ENCODE peak calls at places on chromosomes 11 and 22, in eight cellular contexts. S is stimulated activated naive CD4-positive, alpha-beta T cell; H is hepatic stellate cell; B is LoVo; F is progenitor cell of endocrine pancreas; D is A172; Q is MCF 10A; V is fibroblast of the aortic adventitia. I is an unnamed sample.
A peak's percentile ranks its signal among the peaks of the same experiment; 100 is the strongest.

GRCh38 chr11:8768625-8769333 is 86.2 kb downstream of the RPL27A start:
- DNase-seq in S (no peak), H (peak; percentile 73), B (peak; percentile 22), F (no peak), D (peak; percentile 88), Q (peak; percentile 80), V (peak; percentile 69), I (peak; percentile 59)

GRCh38 chr11:75142714-75143419 is 8.0 kb upstream of the SLCO2B1 start:
- DNase-seq in S (peak; percentile 38), H (peak; percentile 96), B (peak; percentile 82), F (no peak), D (peak; percentile 97), Q (peak; percentile 90), V (peak; percentile 87), I (peak; percentile 95)

GRCh38 chr11:662689-663274 is 25.7 kb downstream of the DRD4 start:
- DNase-seq in S (peak; percentile 16), H (peak; percentile 87), B (peak; percentile 15), F (peak; percentile 34), D (peak; percentile 30), Q (peak; percentile 62), V (peak; percentile 68), I (peak; percentile 74)

GRCh38 chr11:130817608-130817944 is 98.7 kb downstream of the SNX19 start:
- DNase-seq in S (no peak), H (no peak), B (no peak), F (no peak), D (no peak), Q (peak; percentile 9), V (peak; percentile 74), I (peak; percentile 56)

GRCh38 chr11:6402561-6402981 is 12.3 kb downstream of the SMPD1 start:
- DNase-seq in S (peak; percentile 84), H (no peak), B (no peak), F (no peak), D (peak; percentile 41), Q (no peak), V (no peak), I (no peak)

GRCh38 chr11:104154296-104154695 is 9.7 kb downstream of the PDGFD start:
- DNase-seq in S (no peak), H (no peak), B (no peak), F (no peak), D (no peak), Q (no peak), V (no peak), I (no peak)

GRCh38 chr11:13262096-13262495 is 15.5 kb upstream of the BMAL1 start:
- DNase-seq in S (no peak), H (no peak), B (peak; percentile 6), F (no peak), D (peak; percentile 35), Q (peak; percentile 41), V (peak; percentile 76), I (no peak)

GRCh38 chr22:40176921-40177737 is 596 bp upstream of the TNRC6B start:
- DNase-seq in S (peak; percentile 59), H (no peak), B (peak; percentile 58), F (no peak), D (peak; percentile 53), Q (peak; percentile 85), V (peak; percentile 65), I (peak; percentile 82)

GRCh38 chr11:66815646-66816045 is 27.6 kb upstream of the RCE1 start:
- DNase-seq in S (no peak), H (peak; percentile 16), B (no peak), F (no peak), D (peak; percentile 5), Q (no peak), V (peak; percentile 19), I (no peak)

GRCh38 chr11:8220261-8221024 is 43.2 kb downstream of the LMO1 start:
- DNase-seq in S (no peak), H (no peak), B (no peak), F (no peak), D (no peak), Q (no peak), V (no peak), I (no peak)

GRCh38 chr22:37492428-37493344 is 6.5 kb upstream of the MFNG start:
- DNase-seq in S (peak; percentile 34), H (peak; percentile 84), B (no peak), F (no peak), D (peak; percentile 59), Q (peak; percentile 55), V (peak; percentile 35), I (peak; percentile 63)

GRCh38 chr11:124098142-124098541 is 17.1 kb upstream of the VWA5A start:
- DNase-seq in S (no peak), H (no peak), B (no peak), F (no peak), D (no peak), Q (no peak), V (no peak), I (no peak)

GRCh38 chr22:19373450-19373849 is 58.1 kb downstream of the HIRA start:
- DNase-seq in S (no peak), H (no peak), B (no peak), F (no peak), D (no peak), Q (no peak), V (no peak), I (no peak)

I was measured in cardiac fibroblast.